ENCODE peak calls at places on chromosomes 16 and 17, in six cellular contexts. One of them, this sample, is unnamed.

GRCh38 chr16:58464047-58464915 is 35.7 kb upstream of the NDRG4 start:
- DNase-seq in stimulated activated CD4-positive, alpha-beta T cell treated with anti-CD3 and anti-CD28 coated beads, Interleukin-1b, Interleukin-23, amount 100 ng/mL, for 1 hour: no peak
- DNase-seq in activated naive CD4-positive, alpha-beta T cell treated with anti-CD3 and anti-CD28 coated beads, Interleukin-2, amount 50 U/mL, for 16 hours: no peak
- DNase-seq in NCI-H1436 treated with DMSO at 0.1 percent for 48 hours: no peak
- DNase-seq in esophagus muscularis mucosa: no peak
- DNase-seq in PC-3: peak; percentile 39
- DNase-seq in this sample: no peak

GRCh38 chr16:78289368-78289767 is 189.9 kb downstream of the WWOX start:
- DNase-seq in esophagus muscularis mucosa: no peak
- DNase-seq in NCI-H1436 treated with DMSO at 0.1 percent for 48 hours: no peak
- DNase-seq in activated naive CD4-positive, alpha-beta T cell treated with anti-CD3 and anti-CD28 coated beads, Interleukin-2, amount 50 U/mL, for 16 hours: no peak
- DNase-seq in stimulated activated CD4-positive, alpha-beta T cell treated with anti-CD3 and anti-CD28 coated beads, Interleukin-1b, Interleukin-23, amount 100 ng/mL, for 1 hour: no peak
- DNase-seq in PC-3: no peak
- DNase-seq in this sample: no peak

GRCh38 chr17:45852535-45853297 is 8.0 kb downstream of the SPPL2C start:
- DNase-seq in PC-3: peak; percentile 82
- DNase-seq in stimulated activated CD4-positive, alpha-beta T cell treated with anti-CD3 and anti-CD28 coated beads, Interleukin-1b, Interleukin-23, amount 100 ng/mL, for 1 hour: no peak
- DNase-seq in NCI-H1436 treated with DMSO at 0.1 percent for 48 hours: peak; percentile 27
- DNase-seq in esophagus muscularis mucosa: no peak
- DNase-seq in activated naive CD4-positive, alpha-beta T cell treated with anti-CD3 and anti-CD28 coated beads, Interleukin-2, amount 50 U/mL, for 16 hours: peak; percentile 64
- DNase-seq in this sample: no peak

GRCh38 chr16:64900517-64900916 is 221.3 kb downstream of the CDH11 start:
- DNase-seq in stimulated activated CD4-positive, alpha-beta T cell treated with anti-CD3 and anti-CD28 coated beads, Interleukin-1b, Interleukin-23, amount 100 ng/mL, for 1 hour: no peak
- DNase-seq in activated naive CD4-positive, alpha-beta T cell treated with anti-CD3 and anti-CD28 coated beads, Interleukin-2, amount 50 U/mL, for 16 hours: no peak
- DNase-seq in NCI-H1436 treated with DMSO at 0.1 percent for 48 hours: no peak
- DNase-seq in esophagus muscularis mucosa: no peak
- DNase-seq in PC-3: no peak
- DNase-seq in this sample: no peak

GRCh38 chr17:66695098-66695497 is 139.8 kb upstream of the CACNG5 start:
- DNase-seq in stimulated activated CD4-positive, alpha-beta T cell treated with anti-CD3 and anti-CD28 coated beads, Interleukin-1b, Interleukin-23, amount 100 ng/mL, for 1 hour: no peak
- DNase-seq in activated naive CD4-positive, alpha-beta T cell treated with anti-CD3 and anti-CD28 coated beads, Interleukin-2, amount 50 U/mL, for 16 hours: no peak
- DNase-seq in NCI-H1436 treated with DMSO at 0.1 percent for 48 hours: no peak
- DNase-seq in PC-3: no peak
- DNase-seq in esophagus muscularis mucosa: no peak
- DNase-seq in this sample: no peak

GRCh38 chr17:69557339-69557738 is 142.8 kb downstream of the MAP2K6 start:
- DNase-seq in esophagus muscularis mucosa: no peak
- DNase-seq in PC-3: peak; percentile 50
- DNase-seq in activated naive CD4-positive, alpha-beta T cell treated with anti-CD3 and anti-CD28 coated beads, Interleukin-2, amount 50 U/mL, for 16 hours: no peak
- DNase-seq in NCI-H1436 treated with DMSO at 0.1 percent for 48 hours: no peak
- DNase-seq in stimulated activated CD4-positive, alpha-beta T cell treated with anti-CD3 and anti-CD28 coated beads, Interleukin-1b, Interleukin-23, amount 100 ng/mL, for 1 hour: no peak
- DNase-seq in this sample: no peak

GRCh38 chr16:30615358-30616076 is 5.3 kb upstream of the ZNF689 start:
- DNase-seq in PC-3: peak; percentile 50
- DNase-seq in activated naive CD4-positive, alpha-beta T cell treated with anti-CD3 and anti-CD28 coated beads, Interleukin-2, amount 50 U/mL, for 16 hours: peak; percentile 69
- DNase-seq in esophagus muscularis mucosa: no peak
- DNase-seq in NCI-H1436 treated with DMSO at 0.1 percent for 48 hours: no peak
- DNase-seq in stimulated activated CD4-positive, alpha-beta T cell treated with anti-CD3 and anti-CD28 coated beads, Interleukin-1b, Interleukin-23, amount 100 ng/mL, for 1 hour: no peak
- DNase-seq in this sample: no peak

GRCh38 chr16:56788435-56788834 is 58.5 kb downstream of the NUP93 start:
- DNase-seq in PC-3: no peak
- DNase-seq in activated naive CD4-positive, alpha-beta T cell treated with anti-CD3 and anti-CD28 coated beads, Interleukin-2, amount 50 U/mL, for 16 hours: no peak
- DNase-seq in stimulated activated CD4-positive, alpha-beta T cell treated with anti-CD3 and anti-CD28 coated beads, Interleukin-1b, Interleukin-23, amount 100 ng/mL, for 1 hour: no peak
- DNase-seq in NCI-H1436 treated with DMSO at 0.1 percent for 48 hours: no peak
- DNase-seq in esophagus muscularis mucosa: no peak
- DNase-seq in this sample: no peak

GRCh38 chr16:48535369-48535787 is 74.6 kb downstream of the N4BP1 start:
- DNase-seq in activated naive CD4-positive, alpha-beta T cell treated with anti-CD3 and anti-CD28 coated beads, Interleukin-2, amount 50 U/mL, for 16 hours: no peak
- DNase-seq in stimulated activated CD4-positive, alpha-beta T cell treated with anti-CD3 and anti-CD28 coated beads, Interleukin-1b, Interleukin-23, amount 100 ng/mL, for 1 hour: no peak
- DNase-seq in NCI-H1436 treated with DMSO at 0.1 percent for 48 hours: no peak
- DNase-seq in esophagus muscularis mucosa: no peak
- DNase-seq in PC-3: no peak
- DNase-seq in this sample: no peak

GRCh38 chr17:17159571-17159970 is 46.6 kb downstream of the PLD6 start:
- DNase-seq in esophagus muscularis mucosa: no peak
- DNase-seq in NCI-H1436 treated with DMSO at 0.1 percent for 48 hours: no peak
- DNase-seq in stimulated activated CD4-positive, alpha-beta T cell treated with anti-CD3 and anti-CD28 coated beads, Interleukin-1b, Interleukin-23, amount 100 ng/mL, for 1 hour: no peak
- DNase-seq in activated naive CD4-positive, alpha-beta T cell treated with anti-CD3 and anti-CD28 coated beads, Interleukin-2, amount 50 U/mL, for 16 hours: no peak
- DNase-seq in PC-3: no peak
- DNase-seq in this sample: no peak

GRCh38 chr17:81394377-81394747 is 895 bp upstream of the BAHCC1 start:
- DNase-seq in esophagus muscularis mucosa: no peak
- DNase-seq in NCI-H1436 treated with DMSO at 0.1 percent for 48 hours: no peak
- DNase-seq in stimulated activated CD4-positive, alpha-beta T cell treated with anti-CD3 and anti-CD28 coated beads, Interleukin-1b, Interleukin-23, amount 100 ng/mL, for 1 hour: no peak
- DNase-seq in PC-3: peak; percentile 19
- DNase-seq in activated naive CD4-positive, alpha-beta T cell treated with anti-CD3 and anti-CD28 coated beads, Interleukin-2, amount 50 U/mL, for 16 hours: no peak
- DNase-seq in this sample: no peak

GRCh38 chr17:1197781-1198490 is 18.2 kb upstream of the ABR start:
- DNase-seq in PC-3: no peak
- DNase-seq in esophagus muscularis mucosa: peak; percentile 95
- DNase-seq in stimulated activated CD4-positive, alpha-beta T cell treated with anti-CD3 and anti-CD28 coated beads, Interleukin-1b, Interleukin-23, amount 100 ng/mL, for 1 hour: no peak
- DNase-seq in activated naive CD4-positive, alpha-beta T cell treated with anti-CD3 and anti-CD28 coated beads, Interleukin-2, amount 50 U/mL, for 16 hours: peak; percentile 22
- DNase-seq in NCI-H1436 treated with DMSO at 0.1 percent for 48 hours: no peak
- DNase-seq in this sample: peak; percentile 56

GRCh38 chr16:67241008-67241900 is 6.0 kb downstream of the FHOD1 start:
- DNase-seq in esophagus muscularis mucosa: no peak
- DNase-seq in NCI-H1436 treated with DMSO at 0.1 percent for 48 hours: no peak
- DNase-seq in activated naive CD4-positive, alpha-beta T cell treated with anti-CD3 and anti-CD28 coated beads, Interleukin-2, amount 50 U/mL, for 16 hours: no peak
- DNase-seq in PC-3: peak; percentile 79
- DNase-seq in stimulated activated CD4-positive, alpha-beta T cell treated with anti-CD3 and anti-CD28 coated beads, Interleukin-1b, Interleukin-23, amount 100 ng/mL, for 1 hour: no peak
- DNase-seq in this sample: peak; percentile 73

GRCh38 chr17:65514082-65514481 is 47.4 kb downstream of the AXIN2 start:
- DNase-seq in PC-3: peak; percentile 28
- DNase-seq in stimulated activated CD4-positive, alpha-beta T cell treated with anti-CD3 and anti-CD28 coated beads, Interleukin-1b, Interleukin-23, amount 100 ng/mL, for 1 hour: no peak
- DNase-seq in activated naive CD4-positive, alpha-beta T cell treated with anti-CD3 and anti-CD28 coated beads, Interleukin-2, amount 50 U/mL, for 16 hours: no peak
- DNase-seq in esophagus muscularis mucosa: no peak
- DNase-seq in NCI-H1436 treated with DMSO at 0.1 percent for 48 hours: no peak
- DNase-seq in this sample: peak; percentile 53

GRCh38 chr16:66553223-66553622 is 847 bp downstream of the CKLF start:
- DNase-seq in PC-3: no peak
- DNase-seq in esophagus muscularis mucosa: no peak
- DNase-seq in activated naive CD4-positive, alpha-beta T cell treated with anti-CD3 and anti-CD28 coated beads, Interleukin-2, amount 50 U/mL, for 16 hours: no peak
- DNase-seq in stimulated activated CD4-positive, alpha-beta T cell treated with anti-CD3 and anti-CD28 coated beads, Interleukin-1b, Interleukin-23, amount 100 ng/mL, for 1 hour: no peak
- DNase-seq in NCI-H1436 treated with DMSO at 0.1 percent for 48 hours: no peak
- DNase-seq in this sample: no peak

GRCh38 chr17:28963212-28963611 is 11.9 kb upstream of the PHF12 start:
- DNase-seq in PC-3: no peak
- DNase-seq in NCI-H1436 treated with DMSO at 0.1 percent for 48 hours: no peak
- DNase-seq in activated naive CD4-positive, alpha-beta T cell treated with anti-CD3 and anti-CD28 coated beads, Interleukin-2, amount 50 U/mL, for 16 hours: no peak
- DNase-seq in esophagus muscularis mucosa: no peak
- DNase-seq in stimulated activated CD4-positive, alpha-beta T cell treated with anti-CD3 and anti-CD28 coated beads, Interleukin-1b, Interleukin-23, amount 100 ng/mL, for 1 hour: no peak
- DNase-seq in this sample: no peak

GRCh38 chr17:78925234-78925633 is at the start of gene TIMP2:
- DNase-seq in esophagus muscularis mucosa: peak; percentile 96
- DNase-seq in NCI-H1436 treated with DMSO at 0.1 percent for 48 hours: peak; percentile 45
- DNase-seq in activated naive CD4-positive, alpha-beta T cell treated with anti-CD3 and anti-CD28 coated beads, Interleukin-2, amount 50 U/mL, for 16 hours: peak; percentile 71
- DNase-seq in PC-3: peak; percentile 86
- DNase-seq in stimulated activated CD4-positive, alpha-beta T cell treated with anti-CD3 and anti-CD28 coated beads, Interleukin-1b, Interleukin-23, amount 100 ng/mL, for 1 hour: peak; percentile 34
- DNase-seq in this sample: no peak

GRCh38 chr16:8571061-8571596 is 19.2 kb downstream of the TMEM114 start:
- DNase-seq in activated naive CD4-positive, alpha-beta T cell treated with anti-CD3 and anti-CD28 coated beads, Interleukin-2, amount 50 U/mL, for 16 hours: no peak
- DNase-seq in esophagus muscularis mucosa: no peak
- DNase-seq in NCI-H1436 treated with DMSO at 0.1 percent for 48 hours: no peak
- DNase-seq in stimulated activated CD4-positive, alpha-beta T cell treated with anti-CD3 and anti-CD28 coated beads, Interleukin-1b, Interleukin-23, amount 100 ng/mL, for 1 hour: no peak
- DNase-seq in PC-3: no peak
- DNase-seq in this sample: no peak

GRCh38 chr16:27867122-27868110 is 196.1 kb downstream of the GSG1L start:
- DNase-seq in PC-3: peak; percentile 75
- DNase-seq in stimulated activated CD4-positive, alpha-beta T cell treated with anti-CD3 and anti-CD28 coated beads, Interleukin-1b, Interleukin-23, amount 100 ng/mL, for 1 hour: no peak
- DNase-seq in activated naive CD4-positive, alpha-beta T cell treated with anti-CD3 and anti-CD28 coated beads, Interleukin-2, amount 50 U/mL, for 16 hours: peak; percentile 33
- DNase-seq in esophagus muscularis mucosa: no peak
- DNase-seq in NCI-H1436 treated with DMSO at 0.1 percent for 48 hours: no peak
- DNase-seq in this sample: no peak

GRCh38 chr17:67689534-67690177 is 28.1 kb upstream of the NOL11 start:
- DNase-seq in esophagus muscularis mucosa: no peak
- DNase-seq in PC-3: peak; percentile 86
- DNase-seq in stimulated activated CD4-positive, alpha-beta T cell treated with anti-CD3 and anti-CD28 coated beads, Interleukin-1b, Interleukin-23, amount 100 ng/mL, for 1 hour: peak; percentile 20
- DNase-seq in NCI-H1436 treated with DMSO at 0.1 percent for 48 hours: peak; percentile 21
- DNase-seq in activated naive CD4-positive, alpha-beta T cell treated with anti-CD3 and anti-CD28 coated beads, Interleukin-2, amount 50 U/mL, for 16 hours: peak; percentile 35
- DNase-seq in this sample: peak; percentile 21

GRCh38 chr17:40315206-40315605 is 6.2 kb downstream of the RARA start:
- DNase-seq in esophagus muscularis mucosa: no peak
- DNase-seq in PC-3: no peak
- DNase-seq in stimulated activated CD4-positive, alpha-beta T cell treated with anti-CD3 and anti-CD28 coated beads, Interleukin-1b, Interleukin-23, amount 100 ng/mL, for 1 hour: no peak
- DNase-seq in NCI-H1436 treated with DMSO at 0.1 percent for 48 hours: no peak
- DNase-seq in activated naive CD4-positive, alpha-beta T cell treated with anti-CD3 and anti-CD28 coated beads, Interleukin-2, amount 50 U/mL, for 16 hours: no peak
- DNase-seq in this sample: no peak

GRCh38 chr16:59886021-59886420 is 1151.9 kb upstream of the GOT2 start:
- DNase-seq in activated naive CD4-positive, alpha-beta T cell treated with anti-CD3 and anti-CD28 coated beads, Interleukin-2, amount 50 U/mL, for 16 hours: no peak
- DNase-seq in esophagus muscularis mucosa: no peak
- DNase-seq in NCI-H1436 treated with DMSO at 0.1 percent for 48 hours: no peak
- DNase-seq in stimulated activated CD4-positive, alpha-beta T cell treated with anti-CD3 and anti-CD28 coated beads, Interleukin-1b, Interleukin-23, amount 100 ng/mL, for 1 hour: no peak
- DNase-seq in PC-3: peak; percentile 46
- DNase-seq in this sample: peak; percentile 80

GRCh38 chr17:45391918-45392317 is 40.8 kb downstream of the ARHGAP27 start:
- DNase-seq in esophagus muscularis mucosa: no peak
- DNase-seq in NCI-H1436 treated with DMSO at 0.1 percent for 48 hours: no peak
- DNase-seq in PC-3: no peak
- DNase-seq in stimulated activated CD4-positive, alpha-beta T cell treated with anti-CD3 and anti-CD28 coated beads, Interleukin-1b, Interleukin-23, amount 100 ng/mL, for 1 hour: no peak
- DNase-seq in activated naive CD4-positive, alpha-beta T cell treated with anti-CD3 and anti-CD28 coated beads, Interleukin-2, amount 50 U/mL, for 16 hours: no peak
- DNase-seq in this sample: no peak

GRCh38 chr16:4852221-4852872 is 5.1 kb downstream of the UBN1 start:
- DNase-seq in stimulated activated CD4-positive, alpha-beta T cell treated with anti-CD3 and anti-CD28 coated beads, Interleukin-1b, Interleukin-23, amount 100 ng/mL, for 1 hour: no peak
- DNase-seq in PC-3: peak; percentile 56
- DNase-seq in NCI-H1436 treated with DMSO at 0.1 percent for 48 hours: no peak
- DNase-seq in esophagus muscularis mucosa: no peak
- DNase-seq in activated naive CD4-positive, alpha-beta T cell treated with anti-CD3 and anti-CD28 coated beads, Interleukin-2, amount 50 U/mL, for 16 hours: no peak
- DNase-seq in this sample: no peak

GRCh38 chr16:69860233-69861231 is 90.6 kb upstream of the CLEC18A start:
- DNase-seq in activated naive CD4-positive, alpha-beta T cell treated with anti-CD3 and anti-CD28 coated beads, Interleukin-2, amount 50 U/mL, for 16 hours: no peak
- DNase-seq in esophagus muscularis mucosa: no peak
- DNase-seq in PC-3: no peak
- DNase-seq in NCI-H1436 treated with DMSO at 0.1 percent for 48 hours: no peak
- DNase-seq in stimulated activated CD4-positive, alpha-beta T cell treated with anti-CD3 and anti-CD28 coated beads, Interleukin-1b, Interleukin-23, amount 100 ng/mL, for 1 hour: no peak
- DNase-seq in this sample: no peak

GRCh38 chr17:19716108-19717030 is at the start of gene SLC47A2:
- DNase-seq in activated naive CD4-positive, alpha-beta T cell treated with anti-CD3 and anti-CD28 coated beads, Interleukin-2, amount 50 U/mL, for 16 hours: no peak
- DNase-seq in PC-3: peak; percentile 26
- DNase-seq in NCI-H1436 treated with DMSO at 0.1 percent for 48 hours: no peak
- DNase-seq in stimulated activated CD4-positive, alpha-beta T cell treated with anti-CD3 and anti-CD28 coated beads, Interleukin-1b, Interleukin-23, amount 100 ng/mL, for 1 hour: no peak
- DNase-seq in esophagus muscularis mucosa: no peak
- DNase-seq in this sample: no peak

This sample was measured in skeletal muscle cell.